ENCODE peak calls at places on chromosomes 12 and 14, in five cellular contexts. J is kidney glomerular epithelial cell; K is stromal cell of bone marrow; U is stimulated activated CD4-positive, alpha-beta T cell treated with anti-CD3 and anti-CD28 coated beads, Interleukin-4, amount 100 ng/mL, for 1 hour; X is mucosa of gallbladder. B is an unnamed sample.

GRCh38 chr14:33704486-33704885 is 246.4 kb downstream of the EGLN3 start:
- DNase-seq in X (no peak), J (no peak), K (no peak), U (no peak), B (no peak)

GRCh38 chr12:47799357-47799955 is 20.2 kb downstream of the HDAC7 start:
- DNase-seq in X (no peak), U (no peak), K (no peak), J (no peak), B (no peak)

GRCh38 chr12:114777052-114777451 is 93.1 kb upstream of the TBX3 start:
- DNase-seq in X (no peak), K (no peak), U (no peak), J (no peak), B (no peak)

GRCh38 chr12:42977451-42978230 is 388.1 kb upstream of the PRICKLE1 start:
- DNase-seq in J (no peak), X (no peak), K (no peak), U (no peak), B (no peak)

GRCh38 chr12:114774181-114774580 is 90.2 kb upstream of the TBX3 start:
- DNase-seq in K (no peak), X (no peak), U (no peak), J (no peak), B (no peak)

GRCh38 chr12:128449146-128449894 is 182.3 kb downstream of the TMEM132C start:
- DNase-seq in X (no peak), J (no peak), K (no peak), U (no peak), B (no peak)

GRCh38 chr12:131387281-131388163 is 323.4 kb upstream of the SFSWAP start:
- DNase-seq in K (no peak), J (no peak), X (no peak), U (no peak), B (no peak)

GRCh38 chr14:56120091-56120632 is 2.0 kb downstream of the PELI2 start:
- DNase-seq in U (no peak), J (peak; percentile 27), X (peak; percentile 35), K (no peak), B (no peak)

GRCh38 chr12:113239288-113239771 is 18.1 kb downstream of the TPCN1 start:
- DNase-seq in K (no peak), U (no peak), X (no peak), J (no peak), B (no peak)

GRCh38 chr12:1612196-1612595 is 16.8 kb upstream of the WNT5B start:
- DNase-seq in K (no peak), J (no peak), U (no peak), X (no peak), B (no peak)

GRCh38 chr12:80702889-80703605 is 4.4 kb upstream of the MYF6 start:
- DNase-seq in K (peak; percentile 21), X (no peak), J (peak; percentile 47), U (no peak), B (peak; percentile 23)

GRCh38 chr14:55237999-55238680 is 33.1 kb upstream of the FBXO34 start:
- DNase-seq in U (no peak), X (no peak), J (no peak), K (no peak), B (no peak)

GRCh38 chr12:107955966-107956643 is 173.0 kb upstream of the WSCD2 start:
- DNase-seq in K (no peak), U (no peak), X (no peak), J (no peak), B (no peak)

GRCh38 chr12:125100551-125101434 is 35.6 kb downstream of the AACS start:
- DNase-seq in X (peak; percentile 65), J (peak; percentile 36), K (no peak), U (no peak), B (no peak)

GRCh38 chr12:109731806-109732205 is 18.2 kb downstream of the FAM222A start:
- DNase-seq in J (no peak), U (no peak), X (no peak), K (no peak), B (no peak)

GRCh38 chr12:22538336-22538735 is 6.0 kb downstream of the C2CD5 start:
- DNase-seq in K (no peak), U (no peak), X (no peak), J (no peak), B (no peak)

GRCh38 chr14:53542692-53543091 is 389.6 kb upstream of the DDHD1 start:
- DNase-seq in K (no peak), X (peak; percentile 45), U (no peak), J (peak; percentile 67), B (no peak)

GRCh38 chr14:92938235-92938875 is 15.4 kb downstream of the CHGA start:
- DNase-seq in K (no peak), U (no peak), X (no peak), J (no peak), B (no peak)

GRCh38 chr12:70359458-70360197 is 6.5 kb upstream of the KCNMB4 start:
- DNase-seq in U (no peak), X (no peak), K (no peak), J (no peak), B (no peak)

GRCh38 chr14:93936926-93937325 is 9.8 kb downstream of the FAM181A start:
- DNase-seq in U (no peak), J (no peak), X (no peak), K (no peak), B (no peak)

GRCh38 chr12:75981247-75981646 is 50.3 kb downstream of the PHLDA1 start:
- DNase-seq in X (no peak), U (no peak), K (no peak), J (no peak), B (no peak)

GRCh38 chr12:12686472-12686871 is 9.5 kb downstream of the GPR19 start:
- DNase-seq in X (no peak), K (peak; percentile 6), U (no peak), J (no peak), B (no peak)

GRCh38 chr14:69694730-69695663 is 71.9 kb upstream of the SRSF5 start:
- DNase-seq in K (no peak), X (no peak), J (no peak), U (no peak), B (no peak)

GRCh38 chr12:131082795-131083194 is 129.1 kb downstream of the ADGRD1 start:
- DNase-seq in X (no peak), U (no peak), J (no peak), K (no peak), B (no peak)

GRCh38 chr14:23512156-23512555 is 39.4 kb downstream of the ZFHX2 start:
- DNase-seq in X (no peak), J (no peak), U (no peak), K (no peak), B (no peak)

GRCh38 chr12:68609955-68610434 is 704 bp upstream of the RAP1B start:
- DNase-seq in X (no peak), J (no peak), U (no peak), K (no peak), B (no peak)

GRCh38 chr12:66228462-66228861 is 39.4 kb downstream of the IRAK3 start:
- DNase-seq in U (no peak), X (no peak), K (no peak), J (no peak), B (no peak)

GRCh38 chr14:105173901-105174894 is 5.6 kb upstream of the JAG2 start:
- DNase-seq in J (no peak), U (peak; percentile 15), X (peak; percentile 20), K (no peak), B (no peak)

GRCh38 chr12:88935856-88936255 is 355.6 kb upstream of the KITLG start:
- DNase-seq in J (no peak), K (no peak), X (no peak), U (no peak), B (no peak)

GRCh38 chr14:99242816-99243795 is 28.9 kb downstream of the BCL11B start:
- DNase-seq in J (no peak), X (no peak), K (no peak), U (no peak), B (no peak)

GRCh38 chr14:23379331-23380196 is 2.7 kb downstream of the CMTM5 start:
- DNase-seq in J (no peak), U (peak; percentile 67), K (no peak), X (peak; percentile 59), B (peak; percentile 3)

GRCh38 chr14:93137864-93138263 is 22.1 kb upstream of the ITPK1 start:
- DNase-seq in J (no peak), X (peak; percentile 85), K (no peak), U (no peak), B (no peak)

GRCh38 chr12:33605776-33606175 is 166.2 kb upstream of the SYT10 start:
- DNase-seq in X (no peak), U (no peak), J (peak; percentile 24), K (no peak), B (no peak)

GRCh38 chr12:53461591-53461990 is 9.7 kb downstream of the PCBP2 start:
- DNase-seq in U (no peak), J (no peak), X (no peak), K (no peak), B (no peak)

GRCh38 chr12:5383961-5384360 is 47.9 kb upstream of the NTF3 start:
- DNase-seq in J (no peak), X (no peak), K (no peak), U (no peak), B (no peak)

GRCh38 chr14:103259184-103259583 is 74.9 kb upstream of the EIF5 start:
- DNase-seq in X (no peak), U (no peak), J (no peak), K (no peak), B (no peak)

GRCh38 chr12:116213014-116213413 is 64.5 kb downstream of the MED13L start:
- DNase-seq in U (no peak), J (no peak), X (no peak), K (no peak), B (no peak)

GRCh38 chr14:104385189-104386135 is 194.1 kb upstream of the C14orf180 start:
- DNase-seq in U (no peak), J (no peak), K (no peak), X (no peak), B (no peak)